ENCODE peak calls at places on chromosomes 13 and 19, in ten cellular contexts. L is colonic mucosa, V is PC-9, B is heart left ventricle, N is RWPE1, W is AG04449, U is cardiac muscle cell, Q is left ventricle myocardium inferior, Y is AG10803, I is pancreas. P is an unnamed sample.

GRCh38 chr19:49231389-49231788 is 73.8 kb downstream of the TRPM4 start:
- DNase-seq in U (no peak), W (no peak), Y (no peak), I (no peak), V (no peak), L (no peak), N (no peak), Q (no peak), B (no peak), P (peak)

GRCh38 chr13:41111454-41111853 is 21.1 kb downstream of the KBTBD6 start:
- DNase-seq in Y (no peak), Q (no peak), V (no peak), W (no peak), B (no peak), L (no peak), N (no peak), I (no peak), U (no peak), P (no peak)

GRCh38 chr19:17757125-17757524 is 5.8 kb downstream of the FCHO1 start:
- DNase-seq in B (peak), Q (peak), U (no peak), V (no peak), N (peak), Y (peak), L (peak), W (no peak), I (peak), P (no peak)

GRCh38 chr13:112444001-112444311 is 67.8 kb downstream of the SPACA7 start:
- DNase-seq in N (peak), B (peak), W (no peak), V (peak), I (peak), Y (peak), U (peak), Q (peak), L (peak), P (peak)

GRCh38 chr19:29810504-29810871 is 1.3 kb upstream of the CCNE1 start:
- DNase-seq in V (no peak), Q (no peak), L (peak), I (peak), W (no peak), N (peak), Y (peak), U (peak), B (peak), P (no peak)

GRCh38 chr19:35734273-35734672 is 8.0 kb downstream of the IGFLR1 start:
- DNase-seq in Y (no peak), U (no peak), B (no peak), V (no peak), Q (no peak), W (no peak), I (no peak), L (no peak), N (no peak), P (no peak)

GRCh38 chr19:38024991-38025716 is 118.1 kb downstream of the SIPA1L3 start:
- DNase-seq in N (no peak), V (no peak), W (no peak), B (no peak), I (no peak), U (no peak), Y (no peak), Q (no peak), L (peak), P (no peak)

GRCh38 chr19:49445997-49446396 is 4.7 kb upstream of the SLC17A7 start:
- DNase-seq in Y (no peak), I (no peak), V (no peak), L (no peak), Q (no peak), W (no peak), U (no peak), N (no peak), B (no peak), P (no peak)

GRCh38 chr19:10180459-10180858 is 14.3 kb downstream of the DNMT1 start:
- DNase-seq in N (no peak), Y (no peak), W (no peak), L (no peak), I (no peak), V (no peak), U (no peak), Q (no peak), B (no peak), P (no peak)

GRCh38 chr19:49985926-49986325 is 25.0 kb upstream of the SIGLEC11 start:
- DNase-seq in L (no peak), W (no peak), U (no peak), I (no peak), N (no peak), Y (no peak), V (no peak), Q (no peak), B (no peak), P (no peak)

GRCh38 chr13:73173160-73173905 is 114.5 kb downstream of the KLF5 start:
- DNase-seq in W (no peak), I (no peak), B (no peak), Y (no peak), L (no peak), V (peak), U (no peak), N (no peak), Q (no peak), P (no peak)

GRCh38 chr13:91133941-91134772 is 213.3 kb upstream of the MIR17HG start:
- DNase-seq in I (peak), W (no peak), U (peak), L (peak), Y (peak), B (no peak), N (peak), Q (no peak), V (peak), P (peak)

GRCh38 chr13:103351035-103351828 is 285.0 kb upstream of the SLC10A2 start:
- DNase-seq in B (peak), W (no peak), I (peak), Q (peak), U (peak), V (no peak), N (peak), Y (no peak), L (no peak), P (no peak)

GRCh38 chr13:50303963-50304721 is 288.9 kb downstream of the KCNRG start:
- DNase-seq in L (no peak), I (no peak), Y (no peak), W (no peak), Q (no peak), V (no peak), B (no peak), N (no peak), U (no peak), P (no peak)

GRCh38 chr13:96511587-96511986 is 421.7 kb downstream of the HS6ST3 start:
- DNase-seq in B (no peak), W (no peak), U (no peak), L (no peak), V (no peak), Q (no peak), N (no peak), Y (no peak), I (no peak), P (no peak)
- TF ChIP-seq CTCF in B (no peak), W (no peak), U (no peak), L (no peak), V (no peak), Q (no peak), N (no peak), Y (no peak), I (no peak), P (no peak)

GRCh38 chr19:14073232-14073924 is 792 bp downstream of the MISP3 start:
- DNase-seq in V (peak), Y (peak), B (peak), W (no peak), I (peak), L (peak), N (peak), Q (peak), U (peak), P (peak)
- TF ChIP-seq CTCF in V (no peak), Y (peak), B (peak), W (peak), I (peak), L (no peak), N (peak), Q (peak), U (peak), P (no peak)

GRCh38 chr13:97749174-97749573 is 204.3 kb upstream of the IPO5 start:
- DNase-seq in I (no peak), B (no peak), N (peak), L (no peak), Q (no peak), V (peak), Y (no peak), W (no peak), U (no peak), P (no peak)
- TF ChIP-seq CTCF in I (no peak), B (no peak), N (no peak), L (no peak), Q (no peak), V (peak), Y (no peak), W (no peak), U (peak), P (no peak)

GRCh38 chr19:53947624-53948023 is 15.1 kb upstream of the CACNG8 start:
- DNase-seq in V (no peak), W (no peak), N (no peak), B (no peak), Q (no peak), Y (no peak), I (no peak), L (no peak), U (no peak), P (no peak)

GRCh38 chr19:53944416-53944815 is 18.3 kb upstream of the CACNG8 start:
- DNase-seq in Q (no peak), I (no peak), U (no peak), B (no peak), W (no peak), Y (no peak), V (no peak), N (no peak), L (no peak), P (no peak)

GRCh38 chr19:53945998-53946397 is 16.7 kb upstream of the CACNG8 start:
- DNase-seq in Q (no peak), Y (no peak), V (no peak), N (no peak), B (no peak), W (no peak), U (no peak), I (no peak), L (no peak), P (no peak)

GRCh38 chr19:53944933-53945332 is 17.8 kb upstream of the CACNG8 start:
- DNase-seq in I (no peak), W (no peak), Y (no peak), Q (no peak), B (no peak), N (no peak), U (no peak), V (no peak), L (no peak), P (no peak)

DNA sequence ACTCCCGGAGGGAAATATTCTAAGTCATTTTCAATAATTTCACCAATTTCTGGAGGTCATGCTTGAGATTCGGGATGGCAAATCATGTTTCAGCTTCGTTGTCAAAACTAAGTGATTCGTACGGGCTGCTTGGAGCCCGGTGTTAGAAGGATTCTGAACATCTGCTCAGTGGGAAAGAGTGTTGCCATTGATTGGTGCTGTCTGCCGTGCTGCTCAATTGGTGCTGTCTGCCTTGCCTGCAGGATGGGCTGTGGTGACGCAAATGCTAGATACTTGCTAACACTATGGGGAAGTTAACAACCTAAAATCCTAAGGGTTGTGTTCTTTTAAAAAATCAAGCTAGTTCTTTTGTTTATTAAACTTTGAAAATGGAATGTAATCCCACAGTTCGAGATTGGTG is 17.3 kb upstream of the CACNG8 start:
- DNase-seq in B (no peak), N (no peak), U (no peak), W (no peak), L (no peak), Y (no peak), V (no peak), I (no peak), Q (no peak), P (no peak)
- TF ChIP-seq CTCF in B (no peak), N (no peak), U (no peak), W (no peak), L (no peak), Y (no peak), V (no peak), I (no peak), Q (no peak), P (no peak)

DNA sequence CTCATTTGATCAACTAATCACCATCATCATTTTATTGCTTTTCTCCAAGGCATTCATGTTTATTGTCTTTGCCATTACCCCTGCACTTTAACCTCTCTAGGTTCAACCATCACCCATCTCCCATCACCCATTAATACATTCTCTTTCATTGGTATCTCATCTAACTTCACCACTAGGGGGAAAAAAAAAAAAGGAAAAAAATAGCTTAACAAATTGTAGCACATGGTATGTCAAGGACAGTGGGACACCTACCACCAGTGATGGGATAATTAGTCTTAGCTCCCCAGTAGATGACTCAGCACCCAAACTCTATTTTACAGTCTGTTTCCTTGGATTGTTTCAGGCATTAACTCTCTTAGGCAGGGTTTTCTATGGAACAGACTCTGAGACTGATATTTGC is 1770.2 kb upstream of the MIR17HG start:
- DNase-seq in U (no peak), Y (no peak), B (no peak), V (no peak), W (no peak), I (no peak), N (no peak), L (no peak), Q (no peak), P (no peak)
- TF ChIP-seq CTCF in U (no peak), Y (no peak), B (no peak), V (no peak), W (no peak), I (no peak), N (no peak), L (no peak), Q (no peak), P (no peak)

GRCh38 chr19:7933411-7933810 is 7.5 kb upstream of the CTXN1 start:
- DNase-seq in Q (no peak), L (no peak), N (no peak), U (no peak), Y (no peak), B (no peak), I (no peak), V (no peak), W (no peak), P (no peak)
- TF ChIP-seq CTCF in Q (peak), L (no peak), N (no peak), U (peak), Y (peak), B (no peak), I (no peak), V (peak), W (peak), P (peak)

GRCh38 chr13:53129864-53130393 is 101.3 kb downstream of the OLFM4 start:
- DNase-seq in W (no peak), Q (no peak), V (no peak), I (no peak), U (no peak), Y (no peak), L (no peak), N (no peak), B (no peak), P (no peak)

GRCh38 chr13:53123536-53123935 is 94.9 kb downstream of the OLFM4 start:
- DNase-seq in B (no peak), Y (no peak), U (no peak), N (no peak), I (no peak), V (no peak), W (no peak), Q (no peak), L (no peak), P (no peak)

GRCh38 chr13:53124568-53125094 is 96.0 kb downstream of the OLFM4 start:
- DNase-seq in U (no peak), N (no peak), L (no peak), I (no peak), W (no peak), Y (no peak), B (no peak), V (no peak), Q (no peak), P (no peak)

GRCh38 chr13:53127378-53127777 is 98.8 kb downstream of the OLFM4 start:
- DNase-seq in I (no peak), W (no peak), L (no peak), Q (no peak), U (no peak), Y (no peak), V (no peak), N (no peak), B (no peak), P (no peak)

DNA sequence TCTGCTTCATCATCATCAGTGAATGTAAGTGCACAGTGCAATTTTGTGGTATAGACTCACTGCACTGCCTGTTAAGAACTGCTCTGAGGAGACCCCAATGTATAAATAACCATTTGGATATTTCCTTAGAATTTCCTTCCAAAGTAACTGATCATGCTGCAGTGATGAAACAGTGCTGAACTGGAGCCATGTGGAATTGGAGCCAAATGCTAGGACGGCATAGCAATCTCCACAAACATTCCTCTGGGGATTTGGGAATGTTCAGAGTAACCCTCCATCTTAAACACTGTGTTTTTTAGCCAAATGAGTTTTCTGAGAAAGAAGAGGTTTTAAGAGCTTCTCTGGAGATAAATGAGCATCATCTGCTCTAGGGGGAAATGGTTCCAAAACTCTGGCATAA is 98.2 kb downstream of the OLFM4 start:
- DNase-seq in I (no peak), B (no peak), U (no peak), W (peak), Y (peak), Q (peak), V (no peak), L (peak), N (no peak), P (no peak)
- TF ChIP-seq CTCF in I (no peak), B (no peak), U (no peak), W (no peak), Y (no peak), Q (no peak), V (no peak), L (no peak), N (no peak), P (no peak)

DNA sequence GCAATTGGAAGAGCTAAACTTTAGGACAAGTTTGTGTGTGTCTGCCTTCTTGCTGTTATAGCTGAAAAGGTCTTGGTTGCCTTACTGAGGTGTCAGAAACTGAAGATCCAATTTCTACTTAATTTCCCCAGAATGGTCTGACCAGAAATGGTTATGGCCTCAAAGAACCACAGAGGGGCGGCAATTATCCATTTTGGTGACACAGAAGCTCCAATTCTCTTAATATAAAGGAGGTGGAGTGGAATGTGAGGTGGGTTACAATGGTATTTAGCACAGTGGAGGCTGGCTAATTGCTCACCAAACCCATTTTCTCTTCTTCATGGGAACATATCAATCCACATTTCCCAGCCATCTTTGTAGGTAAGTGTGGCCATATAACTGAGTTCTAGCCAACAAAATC is 1157.2 kb downstream of the OLFM4 start:
- DNase-seq in Q (no peak), I (no peak), B (no peak), L (no peak), U (peak), N (peak), W (no peak), Y (no peak), V (peak), P (no peak)
- TF ChIP-seq CTCF in Q (no peak), I (peak), B (no peak), L (no peak), U (no peak), N (no peak), W (no peak), Y (no peak), V (peak), P (no peak)

DNA sequence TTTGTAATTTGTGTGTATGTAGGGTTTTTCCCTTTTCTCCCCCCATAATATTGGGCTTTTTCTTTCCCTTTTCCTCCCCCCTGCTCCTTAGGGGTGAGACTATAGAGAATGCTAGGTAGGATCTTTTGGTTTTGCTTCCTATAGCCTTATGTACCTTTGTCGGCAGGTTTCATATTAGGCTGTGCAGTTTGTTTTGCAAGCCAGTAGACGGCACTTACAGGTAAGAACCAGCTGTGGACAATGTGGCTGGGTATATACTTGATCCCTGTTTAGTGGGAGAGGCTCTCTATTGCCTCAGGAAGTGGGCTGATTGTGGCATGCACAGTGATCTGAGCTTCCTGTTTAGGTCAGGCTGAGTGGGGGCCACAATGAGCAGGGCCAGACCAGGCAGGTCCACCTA is 359.2 kb upstream of the OBI1 start:
- DNase-seq in Y (no peak), V (no peak), U (no peak), L (no peak), B (no peak), Q (no peak), N (no peak), W (no peak), I (no peak), P (no peak)
- TF ChIP-seq CTCF in Y (no peak), V (no peak), U (no peak), L (no peak), B (no peak), Q (no peak), N (no peak), W (no peak), I (no peak), P (no peak)

P was measured in MM.1S.